ENCODE peak calls at places on chromosomes 2 and 18, in ten cellular contexts. One of them, this sample, is unnamed.

GRCh38 chr2:135875491-135876065 is 665 bp downstream of the MCM6 start:
- DNase-seq in body of pancreas: peak
- DNase-seq in MM.1S: peak
- DNase-seq in pancreas: peak
- DNase-seq in tibial artery: peak
- DNase-seq in mammary epithelial cell: peak
- DNase-seq in transverse colon: peak
- DNase-seq in PC-9: peak
- DNase-seq in uterus: peak
- DNase-seq in colonic mucosa: peak
- DNase-seq in this sample: no peak

GRCh38 chr2:124836415-124836814 is 811.3 kb downstream of the CNTNAP5 start:
- DNase-seq in body of pancreas: no peak
- DNase-seq in MM.1S: no peak
- DNase-seq in pancreas: no peak
- DNase-seq in tibial artery: no peak
- DNase-seq in mammary epithelial cell: no peak
- DNase-seq in transverse colon: no peak
- DNase-seq in PC-9: no peak
- DNase-seq in uterus: no peak
- DNase-seq in colonic mucosa: no peak
- DNase-seq in this sample: no peak

GRCh38 chr2:60882971-60883753 is 1.8 kb downstream of the REL start:
- DNase-seq in body of pancreas: no peak
- DNase-seq in MM.1S: peak
- DNase-seq in pancreas: no peak
- DNase-seq in tibial artery: no peak
- DNase-seq in mammary epithelial cell: peak
- DNase-seq in transverse colon: peak
- DNase-seq in PC-9: peak
- DNase-seq in uterus: no peak
- DNase-seq in colonic mucosa: peak
- DNase-seq in this sample: no peak

GRCh38 chr2:30927561-30928075 is 120.4 kb upstream of the CAPN13 start:
- DNase-seq in body of pancreas: no peak
- DNase-seq in MM.1S: no peak
- DNase-seq in pancreas: no peak
- DNase-seq in tibial artery: peak
- DNase-seq in mammary epithelial cell: no peak
- DNase-seq in transverse colon: no peak
- DNase-seq in PC-9: no peak
- DNase-seq in uterus: no peak
- DNase-seq in colonic mucosa: no peak
- DNase-seq in this sample: no peak

GRCh38 chr2:191478754-191479679 is 198.9 kb upstream of the NABP1 start:
- DNase-seq in body of pancreas: peak
- DNase-seq in MM.1S: no peak
- DNase-seq in pancreas: peak
- DNase-seq in tibial artery: no peak
- DNase-seq in mammary epithelial cell: no peak
- DNase-seq in transverse colon: peak
- DNase-seq in PC-9: no peak
- DNase-seq in uterus: peak
- DNase-seq in colonic mucosa: peak
- DNase-seq in this sample: no peak

GRCh38 chr2:70089220-70089945 is 2.1 kb downstream of the PCBP1 start:
- DNase-seq in body of pancreas: peak
- DNase-seq in MM.1S: peak
- DNase-seq in pancreas: peak
- DNase-seq in tibial artery: peak
- DNase-seq in mammary epithelial cell: no peak
- DNase-seq in transverse colon: no peak
- DNase-seq in PC-9: peak
- DNase-seq in uterus: no peak
- DNase-seq in colonic mucosa: no peak
- DNase-seq in this sample: no peak

GRCh38 chr2:12727085-12727484 is 10.3 kb downstream of the TRIB2 start:
- DNase-seq in body of pancreas: no peak
- DNase-seq in MM.1S: no peak
- DNase-seq in pancreas: no peak
- DNase-seq in tibial artery: no peak
- DNase-seq in mammary epithelial cell: no peak
- DNase-seq in transverse colon: no peak
- DNase-seq in PC-9: no peak
- DNase-seq in uterus: no peak
- DNase-seq in colonic mucosa: no peak
- DNase-seq in this sample: no peak

GRCh38 chr2:38377501-38378258 is 607 bp upstream of the ATL2 start:
- DNase-seq in body of pancreas: no peak
- DNase-seq in MM.1S: peak
- DNase-seq in pancreas: no peak
- DNase-seq in tibial artery: no peak
- DNase-seq in mammary epithelial cell: no peak
- DNase-seq in transverse colon: no peak
- DNase-seq in PC-9: peak
- DNase-seq in uterus: peak
- DNase-seq in colonic mucosa: peak
- DNase-seq in this sample: no peak

GRCh38 chr2:30349691-30350090 is 97.4 kb upstream of the LCLAT1 start:
- DNase-seq in body of pancreas: no peak
- DNase-seq in MM.1S: no peak
- DNase-seq in pancreas: no peak
- DNase-seq in tibial artery: no peak
- DNase-seq in mammary epithelial cell: no peak
- DNase-seq in transverse colon: no peak
- DNase-seq in PC-9: no peak
- DNase-seq in uterus: no peak
- DNase-seq in colonic mucosa: no peak
- DNase-seq in this sample: no peak

GRCh38 chr18:57329856-57330255 is 22.5 kb upstream of the ST8SIA3 start:
- DNase-seq in body of pancreas: no peak
- DNase-seq in MM.1S: no peak
- DNase-seq in pancreas: no peak
- DNase-seq in tibial artery: no peak
- DNase-seq in mammary epithelial cell: no peak
- DNase-seq in transverse colon: no peak
- DNase-seq in PC-9: no peak
- DNase-seq in uterus: no peak
- DNase-seq in colonic mucosa: no peak
- DNase-seq in this sample: no peak

GRCh38 chr2:53880756-53881155 is 21.0 kb upstream of the GPR75 start:
- DNase-seq in body of pancreas: no peak
- DNase-seq in MM.1S: no peak
- DNase-seq in pancreas: no peak
- DNase-seq in tibial artery: no peak
- DNase-seq in mammary epithelial cell: peak
- DNase-seq in transverse colon: no peak
- DNase-seq in PC-9: no peak
- DNase-seq in uterus: no peak
- DNase-seq in colonic mucosa: no peak
- DNase-seq in this sample: no peak

GRCh38 chr18:50656841-50657470 is 97.1 kb downstream of the MAPK4 start:
- DNase-seq in body of pancreas: no peak
- DNase-seq in MM.1S: no peak
- DNase-seq in pancreas: no peak
- DNase-seq in tibial artery: no peak
- DNase-seq in mammary epithelial cell: no peak
- DNase-seq in transverse colon: no peak
- DNase-seq in PC-9: no peak
- DNase-seq in uterus: no peak
- DNase-seq in colonic mucosa: no peak
- DNase-seq in this sample: no peak

GRCh38 chr2:150911766-150912280 is 349.8 kb downstream of the RBM43 start:
- DNase-seq in body of pancreas: no peak
- DNase-seq in MM.1S: no peak
- DNase-seq in pancreas: no peak
- DNase-seq in tibial artery: peak
- DNase-seq in mammary epithelial cell: peak
- DNase-seq in transverse colon: peak
- DNase-seq in PC-9: peak
- DNase-seq in uterus: peak
- DNase-seq in colonic mucosa: peak
- DNase-seq in this sample: peak

GRCh38 chr18:44035554-44035953 is 645.1 kb upstream of the SETBP1 start:
- DNase-seq in body of pancreas: no peak
- DNase-seq in MM.1S: no peak
- DNase-seq in pancreas: no peak
- DNase-seq in tibial artery: no peak
- DNase-seq in mammary epithelial cell: no peak
- DNase-seq in transverse colon: no peak
- DNase-seq in PC-9: no peak
- DNase-seq in uterus: no peak
- DNase-seq in colonic mucosa: no peak
- DNase-seq in this sample: no peak

GRCh38 chr2:165109915-165110314 is 93.9 kb downstream of the SCN3A start:
- DNase-seq in body of pancreas: no peak
- DNase-seq in MM.1S: no peak
- DNase-seq in pancreas: no peak
- DNase-seq in tibial artery: no peak
- DNase-seq in mammary epithelial cell: no peak
- DNase-seq in transverse colon: no peak
- DNase-seq in PC-9: no peak
- DNase-seq in uterus: no peak
- DNase-seq in colonic mucosa: no peak
- DNase-seq in this sample: no peak

GRCh38 chr2:3585239-3586109 is 9.4 kb upstream of the COLEC11 start:
- DNase-seq in body of pancreas: peak
- DNase-seq in MM.1S: no peak
- DNase-seq in pancreas: no peak
- DNase-seq in tibial artery: peak
- DNase-seq in mammary epithelial cell: no peak
- DNase-seq in transverse colon: peak
- DNase-seq in PC-9: no peak
- DNase-seq in uterus: peak
- DNase-seq in colonic mucosa: peak
- DNase-seq in this sample: no peak
- H3K27ac ChIP-seq in body of pancreas: peak
- H3K27ac ChIP-seq in MM.1S: no peak
- H3K27ac ChIP-seq in pancreas: peak
- H3K27ac ChIP-seq in tibial artery: peak
- H3K27ac ChIP-seq in mammary epithelial cell: no peak
- H3K27ac ChIP-seq in transverse colon: peak
- H3K27ac ChIP-seq in PC-9: no peak
- H3K27ac ChIP-seq in uterus: peak
- H3K27ac ChIP-seq in colonic mucosa: no peak
- H3K27ac ChIP-seq in this sample: no peak

DNA sequence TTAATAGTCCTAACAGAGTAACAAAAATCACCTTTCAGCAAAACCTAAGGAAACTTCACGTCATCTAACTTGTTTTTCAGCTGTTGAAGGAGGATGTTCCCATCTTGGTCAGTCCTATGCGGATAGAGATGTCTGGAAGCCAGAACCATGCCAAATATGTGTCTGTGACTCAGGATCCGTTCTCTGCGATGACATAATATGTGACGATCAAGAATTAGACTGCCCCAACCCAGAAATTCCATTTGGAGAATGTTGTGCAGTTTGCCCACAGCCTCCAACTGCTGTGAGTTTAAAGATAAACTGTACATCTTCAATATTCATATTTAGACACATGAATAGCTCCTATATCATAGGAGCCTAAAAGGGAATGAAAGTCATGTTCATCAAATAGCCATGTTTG is 10.5 kb downstream of the COL3A1 start:
- DNase-seq in body of pancreas: no peak
- DNase-seq in MM.1S: no peak
- DNase-seq in pancreas: no peak
- DNase-seq in tibial artery: peak
- DNase-seq in mammary epithelial cell: no peak
- DNase-seq in transverse colon: no peak
- DNase-seq in PC-9: no peak
- DNase-seq in uterus: peak
- DNase-seq in colonic mucosa: no peak
- DNase-seq in this sample: no peak
- H3K27ac ChIP-seq in body of pancreas: no peak
- H3K27ac ChIP-seq in MM.1S: no peak
- H3K27ac ChIP-seq in pancreas: no peak
- H3K27ac ChIP-seq in tibial artery: peak
- H3K27ac ChIP-seq in mammary epithelial cell: no peak
- H3K27ac ChIP-seq in transverse colon: peak
- H3K27ac ChIP-seq in PC-9: no peak
- H3K27ac ChIP-seq in uterus: peak
- H3K27ac ChIP-seq in colonic mucosa: peak
- H3K27ac ChIP-seq in this sample: no peak

DNA sequence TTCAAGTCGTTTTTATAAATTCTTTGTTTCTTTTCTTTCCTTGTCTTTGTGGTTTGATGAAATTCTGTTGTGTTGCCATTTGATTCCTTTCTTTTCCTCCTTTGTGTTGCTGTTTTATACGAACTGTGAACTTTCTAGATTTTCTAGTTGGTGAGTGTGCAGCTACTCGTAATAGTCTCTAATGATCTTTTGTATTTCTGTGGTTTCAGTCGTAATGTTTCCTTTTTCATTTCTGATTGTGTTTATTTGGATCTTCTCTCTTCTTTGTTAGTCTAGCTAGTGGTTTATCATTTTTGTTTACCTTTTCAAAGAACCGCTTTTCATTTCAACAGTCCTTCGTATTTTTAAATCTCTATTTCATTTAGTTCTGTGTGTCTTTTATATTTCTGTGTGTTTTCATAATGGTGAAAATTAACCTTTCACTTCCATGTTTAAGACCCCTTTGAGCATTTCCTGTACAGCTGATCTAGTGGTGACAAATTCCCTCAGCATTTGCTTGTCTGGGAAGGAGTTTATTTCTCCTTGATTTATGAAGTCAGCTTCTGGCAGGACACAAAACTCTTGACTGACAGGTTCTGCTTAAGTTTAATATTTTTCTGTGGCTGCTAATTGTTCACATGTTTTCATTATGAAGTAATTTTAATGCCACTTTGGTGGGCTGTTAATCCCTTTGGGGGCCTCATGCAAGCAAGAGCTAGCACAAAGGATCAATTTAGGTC is 16.2 kb upstream of the MALT1 start:
- DNase-seq in body of pancreas: no peak
- DNase-seq in MM.1S: no peak
- DNase-seq in pancreas: no peak
- DNase-seq in tibial artery: no peak
- DNase-seq in mammary epithelial cell: no peak
- DNase-seq in transverse colon: no peak
- DNase-seq in PC-9: no peak
- DNase-seq in uterus: no peak
- DNase-seq in colonic mucosa: no peak
- DNase-seq in this sample: no peak
- H3K27ac ChIP-seq in body of pancreas: no peak
- H3K27ac ChIP-seq in MM.1S: peak
- H3K27ac ChIP-seq in pancreas: no peak
- H3K27ac ChIP-seq in tibial artery: no peak
- H3K27ac ChIP-seq in mammary epithelial cell: no peak
- H3K27ac ChIP-seq in transverse colon: no peak
- H3K27ac ChIP-seq in PC-9: no peak
- H3K27ac ChIP-seq in uterus: no peak
- H3K27ac ChIP-seq in colonic mucosa: no peak
- H3K27ac ChIP-seq in this sample: no peak

DNA sequence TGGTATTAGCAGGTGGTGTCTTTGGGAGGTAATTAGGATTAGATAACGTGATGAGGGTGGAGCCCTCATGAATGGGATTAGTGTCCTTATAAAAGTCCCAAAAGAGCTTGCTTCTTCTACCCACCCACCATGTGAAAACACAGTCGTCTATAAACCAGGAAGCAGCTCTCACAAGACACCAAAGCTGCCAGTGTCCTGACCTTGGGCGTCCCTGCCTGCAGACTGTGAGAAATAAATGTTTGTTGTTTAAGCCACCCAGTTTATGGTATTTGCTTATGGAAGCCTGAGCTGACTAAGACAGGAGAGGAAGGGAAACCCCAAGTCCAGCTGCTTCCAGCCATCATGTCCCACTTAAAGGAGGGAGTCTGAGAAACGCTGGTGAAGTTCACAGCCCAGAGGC is 13.6 kb downstream of the ADI1 start:
- DNase-seq in body of pancreas: no peak
- DNase-seq in MM.1S: no peak
- DNase-seq in pancreas: no peak
- DNase-seq in tibial artery: no peak
- DNase-seq in mammary epithelial cell: no peak
- DNase-seq in transverse colon: no peak
- DNase-seq in PC-9: no peak
- DNase-seq in uterus: no peak
- DNase-seq in colonic mucosa: peak
- DNase-seq in this sample: no peak
- H3K27ac ChIP-seq in body of pancreas: no peak
- H3K27ac ChIP-seq in MM.1S: no peak
- H3K27ac ChIP-seq in pancreas: no peak
- H3K27ac ChIP-seq in tibial artery: no peak
- H3K27ac ChIP-seq in mammary epithelial cell: no peak
- H3K27ac ChIP-seq in transverse colon: peak
- H3K27ac ChIP-seq in PC-9: no peak
- H3K27ac ChIP-seq in uterus: no peak
- H3K27ac ChIP-seq in colonic mucosa: peak
- H3K27ac ChIP-seq in this sample: no peak